ENCODE peak calls at places on chromosome 14, in nine cellular contexts. E is lower lobe of right lung; D is CD8-positive, alpha-beta T cell; B is aorta; X is fibroblast of lung; P is effector memory CD4-positive, alpha-beta T cell; F is GM23248; I is cardiac muscle cell; G is left lung. H is an unnamed sample.

GRCh38 chr14:35506927-35507326 is 27.0 kb upstream of the INSM2 start:
- DNase-seq in E (no peak), D (no peak), B (no peak), X (peak; percentile 54), P (no peak), F (peak; percentile 6), I (peak; percentile 14), G (no peak), H (no peak)

GRCh38 chr14:106286697-106287290 is 760.4 kb downstream of the TMEM121 start:
- DNase-seq in E (no peak), D (no peak), B (no peak), X (no peak), P (no peak), F (no peak), I (no peak), G (no peak), H (no peak)

GRCh38 chr14:74508292-74508731 is 14.7 kb downstream of the ISCA2 start:
- DNase-seq in E (no peak), D (no peak), B (peak; percentile 37), X (no peak), P (no peak), F (peak; percentile 39), I (no peak), G (no peak), H (peak; percentile 51)

GRCh38 chr14:100304825-100305445 is 1.3 kb downstream of the SLC25A29 start:
- DNase-seq in E (peak; percentile 83), D (no peak), B (peak; percentile 69), X (peak; percentile 49), P (peak; percentile 5), F (peak; percentile 59), I (peak; percentile 38), G (peak; percentile 85), H (peak; percentile 82)

GRCh38 chr14:94097091-94097490 is 13.4 kb upstream of the IFI27 start:
- DNase-seq in E (no peak), D (no peak), B (no peak), X (no peak), P (no peak), F (no peak), I (no peak), G (no peak), H (no peak)

GRCh38 chr14:23351681-23352505 is 794 bp downstream of the SLC22A17 start:
- DNase-seq in E (no peak), D (no peak), B (no peak), X (peak; percentile 12), P (no peak), F (peak; percentile 34), I (no peak), G (no peak), H (no peak)

GRCh38 chr14:105855893-105856675 is 329.7 kb downstream of the TMEM121 start:
- DNase-seq in E (no peak), D (no peak), B (peak; percentile 39), X (no peak), P (no peak), F (no peak), I (no peak), G (peak; percentile 65), H (peak; percentile 60)

GRCh38 chr14:104101086-104101621 is 15.7 kb downstream of the ASPG start:
- DNase-seq in E (peak; percentile 67), D (no peak), B (peak; percentile 39), X (no peak), P (no peak), F (no peak), I (no peak), G (peak; percentile 79), H (peak; percentile 78)

GRCh38 chr14:24837280-24838046 is 203.5 kb upstream of the GZMB start:
- DNase-seq in E (no peak), D (no peak), B (no peak), X (peak; percentile 54), P (no peak), F (peak; percentile 85), I (peak; percentile 37), G (no peak), H (no peak)

GRCh38 chr14:102590667-102591099 is 1.8 kb upstream of the RCOR1 start:
- DNase-seq in E (peak; percentile 55), D (no peak), B (peak; percentile 59), X (peak; percentile 35), P (no peak), F (peak; percentile 66), I (peak; percentile 67), G (peak; percentile 84), H (no peak)

GRCh38 chr14:101506211-101506920 is 54.9 kb upstream of the DIO3 start:
- DNase-seq in E (peak; percentile 30), D (no peak), B (peak; percentile 47), X (no peak), P (no peak), F (no peak), I (no peak), G (peak; percentile 52), H (peak; percentile 51)

GRCh38 chr14:74281069-74281468 is 21.7 kb downstream of the ABCD4 start:
- DNase-seq in E (no peak), D (no peak), B (no peak), X (no peak), P (no peak), F (no peak), I (no peak), G (no peak), H (no peak)

DNA sequence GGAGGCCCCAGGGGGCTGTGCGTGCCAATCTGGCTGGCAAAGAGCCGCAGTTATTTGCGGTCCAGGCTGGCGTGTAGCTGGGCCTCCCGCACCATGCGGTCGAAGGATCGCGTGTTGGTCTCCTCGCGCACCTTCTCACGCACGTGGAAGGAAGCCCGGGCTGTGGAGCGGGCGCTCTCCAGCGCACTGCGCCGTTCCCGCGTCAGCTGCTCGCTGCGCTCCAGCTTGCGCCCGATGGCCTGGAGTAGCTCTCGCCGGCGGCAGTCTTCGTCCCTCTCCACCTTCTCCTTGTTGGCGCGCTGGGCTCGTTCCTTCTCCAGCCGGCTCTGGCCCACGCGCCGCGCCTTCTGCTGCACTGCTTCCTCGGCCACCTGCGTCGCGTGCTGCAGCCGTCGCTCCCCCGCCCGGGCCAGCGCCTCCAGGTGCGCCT is 3.2 kb downstream of the CCDC177 start:
- DNase-seq in E (no peak), D (no peak), B (no peak), X (no peak), P (no peak), F (peak; percentile 33), I (peak; percentile 27), G (no peak), H (no peak)
- H3K27ac ChIP-seq in E (no peak overlapping the region), D (no peak overlapping the region), B (no peak overlapping the region), X (no peak overlapping the region), P (no peak overlapping the region), F (no peak overlapping the region), I (no peak overlapping the region), G (no peak overlapping the region), H (no peak overlapping the region)

DNA sequence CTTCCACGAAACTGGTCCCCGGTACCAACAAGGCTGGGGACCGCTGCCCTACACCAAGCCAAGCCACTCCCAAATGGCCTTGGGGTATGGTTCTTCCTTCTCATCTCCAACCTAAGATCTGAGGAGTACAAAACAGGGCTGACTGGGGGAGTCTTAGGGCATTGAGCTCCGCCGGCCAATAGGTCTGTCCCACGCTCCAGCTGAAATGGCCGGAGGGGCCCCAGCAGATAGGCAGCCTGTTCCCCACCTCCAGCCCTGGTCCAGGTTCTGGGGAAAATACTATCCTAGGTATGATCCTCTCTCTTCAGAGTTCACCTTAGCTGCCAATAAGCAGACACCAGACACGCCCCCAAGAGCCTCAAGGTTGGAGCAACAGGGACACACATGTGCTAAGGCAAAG is 90.2 kb downstream of the ACTN1 start:
- DNase-seq in E (no peak), D (no peak), B (no peak), X (no peak), P (no peak), F (no peak), I (no peak), G (no peak), H (no peak)
- H3K27ac ChIP-seq in E (no peak overlapping the region), D (no peak overlapping the region), B (no peak overlapping the region), X (no peak overlapping the region), P (no peak overlapping the region), F (peak overlapping the region; percentile 19), I (no peak overlapping the region), G (no peak overlapping the region), H (no peak overlapping the region)

GRCh38 chr14:91232631-91233030 is 11.9 kb downstream of the GPR68 start:
- DNase-seq in E (no peak), D (no peak), B (no peak), X (no peak), P (no peak), F (no peak), I (no peak), G (no peak), H (no peak)

GRCh38 chr14:91230363-91231035 is 14.0 kb downstream of the GPR68 start:
- DNase-seq in E (no peak), D (no peak), B (no peak), X (peak; percentile 54), P (no peak), F (peak; percentile 72), I (no peak), G (no peak), H (no peak)

GRCh38 chr14:91232052-91232451 is 12.5 kb downstream of the GPR68 start:
- DNase-seq in E (no peak), D (no peak), B (no peak), X (no peak), P (no peak), F (no peak), I (no peak), G (no peak), H (no peak)

GRCh38 chr14:91229743-91230200 is 14.7 kb downstream of the GPR68 start:
- DNase-seq in E (no peak), D (peak; percentile 62), B (no peak), X (peak; percentile 94), P (peak; percentile 56), F (peak; percentile 66), I (peak; percentile 47), G (no peak), H (no peak)

DNA sequence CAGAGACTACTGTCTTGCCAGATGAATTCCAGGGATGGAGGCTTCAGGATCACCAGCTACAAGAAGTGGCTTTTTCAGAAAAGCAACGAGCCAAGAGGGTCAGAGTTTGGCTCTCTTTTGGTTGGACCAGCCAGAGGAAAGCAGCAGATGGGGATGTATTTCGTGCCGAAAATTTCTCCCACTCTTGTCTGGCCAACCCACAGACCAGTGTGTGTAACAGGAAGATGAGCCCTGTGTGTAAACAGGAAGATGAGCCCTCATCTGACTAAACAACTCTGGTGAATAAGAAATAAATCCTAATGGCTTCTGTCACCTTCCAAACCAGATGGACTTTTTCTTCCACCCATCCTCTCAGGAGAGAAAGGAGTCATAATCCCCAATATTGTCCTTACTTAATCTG is 13.1 kb downstream of the GPR68 start:
- DNase-seq in E (no peak), D (no peak), B (no peak), X (no peak), P (no peak), F (peak; percentile 77), I (no peak), G (no peak), H (no peak)
- H3K27ac ChIP-seq in E (peak overlapping the region; percentile 49), D (no peak overlapping the region), B (no peak overlapping the region), X (no peak overlapping the region), P (peak overlapping the region; percentile 89), F (peak overlapping the region; percentile 70), I (no peak overlapping the region), G (peak overlapping the region; percentile 48), H (peak overlapping the region; percentile 53)

GRCh38 chr14:85934123-85934885 is 404.4 kb downstream of the FLRT2 start:
- DNase-seq in E (peak; percentile 47), D (peak; percentile 38), B (peak; percentile 44), X (peak; percentile 0), P (peak; percentile 50), F (peak; percentile 42), I (peak; percentile 1), G (no peak), H (no peak)
- H3K27ac ChIP-seq in E (peak overlapping the region; percentile 66), D (peak overlapping the region; percentile 75), B (no peak overlapping the region), X (no peak overlapping the region), P (peak overlapping the region; percentile 77), F (no peak overlapping the region), I (no peak overlapping the region), G (peak overlapping the region; percentile 30), H (peak overlapping the region; percentile 73)

GRCh38 chr14:76768201-76768656 is 7.0 kb downstream of the VASH1 start:
- DNase-seq in E (peak; percentile 84), D (peak; percentile 22), B (peak; percentile 90), X (no peak), P (peak; percentile 88), F (no peak), I (peak; percentile 56), G (no peak), H (peak; percentile 82)
- H3K27ac ChIP-seq in E (peak overlapping the region; percentile 77), D (peak overlapping the region; percentile 16), B (no peak overlapping the region), X (no peak overlapping the region), P (peak overlapping the region; percentile 65), F (no peak overlapping the region), I (peak overlapping the region; percentile 45), G (peak overlapping the region; percentile 70), H (peak overlapping the region; percentile 63)